ENCODE peak calls at places on chromosomes 7 and 10, in five cellular contexts. One of them, this sample, is unnamed.

GRCh38 chr7:128059143-128059975 is 28.1 kb upstream of the LRRC4 start:
- DNase-seq in progenitor cell of endocrine pancreas: no peak
- DNase-seq in fibroblast of pulmonary artery: peak
- DNase-seq in HL-60: no peak
- DNase-seq in lower lobe of right lung: no peak
- DNase-seq in this sample: peak

GRCh38 chr10:78178940-78179339 is 145.3 kb downstream of the RPS24 start:
- DNase-seq in lower lobe of right lung: peak
- DNase-seq in HL-60: no peak
- DNase-seq in fibroblast of pulmonary artery: peak
- DNase-seq in progenitor cell of endocrine pancreas: no peak
- DNase-seq in this sample: no peak

GRCh38 chr7:130941322-130942210 is 207.6 kb upstream of the KLF14 start:
- DNase-seq in lower lobe of right lung: peak
- DNase-seq in HL-60: no peak
- DNase-seq in fibroblast of pulmonary artery: peak
- DNase-seq in progenitor cell of endocrine pancreas: no peak
- DNase-seq in this sample: no peak

GRCh38 chr7:130037703-130038102 is 13.5 kb downstream of the ZC3HC1 start:
- DNase-seq in HL-60: no peak
- DNase-seq in lower lobe of right lung: no peak
- DNase-seq in fibroblast of pulmonary artery: peak
- DNase-seq in progenitor cell of endocrine pancreas: no peak
- DNase-seq in this sample: no peak

GRCh38 chr10:104218751-104219150 is 13.4 kb downstream of the CFAP43 start:
- DNase-seq in HL-60: no peak
- DNase-seq in lower lobe of right lung: no peak
- DNase-seq in fibroblast of pulmonary artery: no peak
- DNase-seq in progenitor cell of endocrine pancreas: no peak
- DNase-seq in this sample: no peak

GRCh38 chr7:148886844-148887243 is 2.8 kb upstream of the EZH2 start:
- DNase-seq in HL-60: no peak
- DNase-seq in fibroblast of pulmonary artery: no peak
- DNase-seq in lower lobe of right lung: no peak
- DNase-seq in progenitor cell of endocrine pancreas: no peak
- DNase-seq in this sample: no peak

GRCh38 chr10:124161212-124162000 is 68.0 kb upstream of the CHST15 start:
- DNase-seq in lower lobe of right lung: no peak
- DNase-seq in fibroblast of pulmonary artery: no peak
- DNase-seq in progenitor cell of endocrine pancreas: no peak
- DNase-seq in HL-60: no peak
- DNase-seq in this sample: no peak

GRCh38 chr7:51327287-51327717 is 10.7 kb upstream of the COBL start:
- DNase-seq in progenitor cell of endocrine pancreas: no peak
- DNase-seq in lower lobe of right lung: no peak
- DNase-seq in HL-60: no peak
- DNase-seq in fibroblast of pulmonary artery: no peak
- DNase-seq in this sample: no peak

GRCh38 chr10:14459670-14460069 is 128.9 kb upstream of the FRMD4A start:
- DNase-seq in fibroblast of pulmonary artery: no peak
- DNase-seq in HL-60: no peak
- DNase-seq in progenitor cell of endocrine pancreas: no peak
- DNase-seq in lower lobe of right lung: no peak
- DNase-seq in this sample: no peak
- TF ChIP-seq CTCF in fibroblast of pulmonary artery: no peak
- TF ChIP-seq CTCF in HL-60: no peak
- TF ChIP-seq CTCF in progenitor cell of endocrine pancreas: no peak
- TF ChIP-seq CTCF in lower lobe of right lung: no peak
- TF ChIP-seq CTCF in this sample: no peak

GRCh38 chr10:31620236-31621151 is 301.5 kb downstream of the ZEB1 start:
- DNase-seq in lower lobe of right lung: peak
- DNase-seq in progenitor cell of endocrine pancreas: no peak
- DNase-seq in HL-60: no peak
- DNase-seq in fibroblast of pulmonary artery: peak
- DNase-seq in this sample: no peak
- TF ChIP-seq CTCF in lower lobe of right lung: peak
- TF ChIP-seq CTCF in progenitor cell of endocrine pancreas: no peak
- TF ChIP-seq CTCF in HL-60: no peak
- TF ChIP-seq CTCF in fibroblast of pulmonary artery: peak
- TF ChIP-seq CTCF in this sample: no peak

GRCh38 chr10:74992068-74992467 is 119.4 kb upstream of the SAMD8 start:
- DNase-seq in fibroblast of pulmonary artery: no peak
- DNase-seq in HL-60: no peak
- DNase-seq in progenitor cell of endocrine pancreas: no peak
- DNase-seq in lower lobe of right lung: no peak
- DNase-seq in this sample: no peak

GRCh38 chr10:74988787-74989574 is 122.5 kb upstream of the SAMD8 start:
- DNase-seq in fibroblast of pulmonary artery: no peak
- DNase-seq in progenitor cell of endocrine pancreas: no peak
- DNase-seq in HL-60: no peak
- DNase-seq in lower lobe of right lung: no peak
- DNase-seq in this sample: no peak

GRCh38 chr10:74993649-74994048 is 117.8 kb upstream of the SAMD8 start:
- DNase-seq in lower lobe of right lung: no peak
- DNase-seq in progenitor cell of endocrine pancreas: no peak
- DNase-seq in fibroblast of pulmonary artery: no peak
- DNase-seq in HL-60: no peak
- DNase-seq in this sample: no peak

GRCh38 chr10:74988055-74988773 is 123.2 kb upstream of the SAMD8 start:
- DNase-seq in progenitor cell of endocrine pancreas: no peak
- DNase-seq in lower lobe of right lung: no peak
- DNase-seq in HL-60: no peak
- DNase-seq in fibroblast of pulmonary artery: peak
- DNase-seq in this sample: no peak

GRCh38 chr10:74991435-74991834 is 120.0 kb upstream of the SAMD8 start:
- DNase-seq in progenitor cell of endocrine pancreas: no peak
- DNase-seq in HL-60: no peak
- DNase-seq in fibroblast of pulmonary artery: peak
- DNase-seq in lower lobe of right lung: no peak
- DNase-seq in this sample: peak
- TF ChIP-seq CTCF in progenitor cell of endocrine pancreas: peak
- TF ChIP-seq CTCF in HL-60: no peak
- TF ChIP-seq CTCF in fibroblast of pulmonary artery: peak
- TF ChIP-seq CTCF in lower lobe of right lung: no peak
- TF ChIP-seq CTCF in this sample: peak

GRCh38 chr7:20651960-20652544 is 36.6 kb downstream of the ABCB5 start:
- DNase-seq in fibroblast of pulmonary artery: peak
- DNase-seq in HL-60: no peak
- DNase-seq in lower lobe of right lung: no peak
- DNase-seq in progenitor cell of endocrine pancreas: no peak
- DNase-seq in this sample: peak

GRCh38 chr7:20653636-20654035 is 38.2 kb downstream of the ABCB5 start:
- DNase-seq in HL-60: no peak
- DNase-seq in lower lobe of right lung: no peak
- DNase-seq in fibroblast of pulmonary artery: no peak
- DNase-seq in progenitor cell of endocrine pancreas: no peak
- DNase-seq in this sample: no peak

GRCh38 chr7:20647051-20647450 is 31.6 kb downstream of the ABCB5 start:
- DNase-seq in progenitor cell of endocrine pancreas: no peak
- DNase-seq in HL-60: no peak
- DNase-seq in lower lobe of right lung: no peak
- DNase-seq in fibroblast of pulmonary artery: no peak
- DNase-seq in this sample: no peak

GRCh38 chr7:20650782-20651181 is 35.3 kb downstream of the ABCB5 start:
- DNase-seq in HL-60: no peak
- DNase-seq in lower lobe of right lung: no peak
- DNase-seq in progenitor cell of endocrine pancreas: no peak
- DNase-seq in fibroblast of pulmonary artery: no peak
- DNase-seq in this sample: no peak

GRCh38 chr7:20647908-20648776 is 32.7 kb downstream of the ABCB5 start:
- DNase-seq in HL-60: no peak
- DNase-seq in fibroblast of pulmonary artery: peak
- DNase-seq in lower lobe of right lung: no peak
- DNase-seq in progenitor cell of endocrine pancreas: no peak
- DNase-seq in this sample: peak
- TF ChIP-seq CTCF in HL-60: peak
- TF ChIP-seq CTCF in fibroblast of pulmonary artery: peak
- TF ChIP-seq CTCF in lower lobe of right lung: peak
- TF ChIP-seq CTCF in progenitor cell of endocrine pancreas: peak
- TF ChIP-seq CTCF in this sample: no peak

GRCh38 chr7:70762697-70763096 is 369.2 kb upstream of the GALNT17 start:
- DNase-seq in progenitor cell of endocrine pancreas: no peak
- DNase-seq in lower lobe of right lung: no peak
- DNase-seq in fibroblast of pulmonary artery: no peak
- DNase-seq in HL-60: no peak
- DNase-seq in this sample: no peak

GRCh38 chr7:70765651-70766050 is 366.3 kb upstream of the GALNT17 start:
- DNase-seq in fibroblast of pulmonary artery: no peak
- DNase-seq in HL-60: no peak
- DNase-seq in progenitor cell of endocrine pancreas: no peak
- DNase-seq in lower lobe of right lung: no peak
- DNase-seq in this sample: no peak

GRCh38 chr7:70764701-70765208 is 367.2 kb upstream of the GALNT17 start:
- DNase-seq in fibroblast of pulmonary artery: no peak
- DNase-seq in lower lobe of right lung: no peak
- DNase-seq in progenitor cell of endocrine pancreas: no peak
- DNase-seq in HL-60: no peak
- DNase-seq in this sample: no peak

GRCh38 chr7:70764004-70764691 is 367.8 kb upstream of the GALNT17 start:
- DNase-seq in progenitor cell of endocrine pancreas: no peak
- DNase-seq in HL-60: no peak
- DNase-seq in fibroblast of pulmonary artery: no peak
- DNase-seq in lower lobe of right lung: no peak
- DNase-seq in this sample: peak

DNA sequence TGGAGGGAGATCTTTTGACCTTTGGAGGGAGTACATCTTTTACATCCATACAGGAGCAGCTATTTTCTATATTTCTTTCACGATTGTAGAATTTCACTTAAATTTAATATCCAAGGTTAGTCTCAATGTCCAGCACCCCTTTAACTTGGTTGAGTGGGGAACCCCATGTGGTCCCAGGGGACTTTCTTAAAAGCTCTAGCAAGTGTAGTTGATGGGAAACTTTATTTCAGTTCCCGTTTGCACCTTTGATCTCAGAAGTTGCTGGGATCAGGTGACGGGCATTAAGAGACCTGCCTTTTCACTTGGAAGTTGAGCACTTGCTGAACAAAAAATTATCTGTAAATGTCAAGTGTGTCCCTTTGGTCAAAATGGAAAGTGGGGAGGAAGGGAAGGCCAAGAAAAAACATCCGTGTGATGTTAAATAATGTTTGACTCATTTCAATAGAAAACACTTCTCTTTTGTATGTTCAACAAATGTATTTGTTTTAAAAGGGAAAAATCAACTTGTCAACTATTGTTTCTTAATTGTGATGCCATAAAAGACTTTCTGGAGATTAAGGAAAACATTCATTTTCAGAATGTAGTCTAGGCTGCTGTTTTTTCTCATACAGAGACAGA is 370.1 kb upstream of the GALNT17 start:
- DNase-seq in lower lobe of right lung: no peak
- DNase-seq in HL-60: no peak
- DNase-seq in fibroblast of pulmonary artery: no peak
- DNase-seq in progenitor cell of endocrine pancreas: no peak
- DNase-seq in this sample: no peak
- TF ChIP-seq CTCF in lower lobe of right lung: no peak
- TF ChIP-seq CTCF in HL-60: no peak
- TF ChIP-seq CTCF in fibroblast of pulmonary artery: no peak
- TF ChIP-seq CTCF in progenitor cell of endocrine pancreas: no peak
- TF ChIP-seq CTCF in this sample: no peak

GRCh38 chr10:68188835-68189234 is 43.1 kb downstream of the ATOH7 start:
- DNase-seq in progenitor cell of endocrine pancreas: no peak
- DNase-seq in HL-60: no peak
- DNase-seq in lower lobe of right lung: no peak
- DNase-seq in fibroblast of pulmonary artery: no peak
- DNase-seq in this sample: no peak

GRCh38 chr10:68196707-68197106 is 35.2 kb downstream of the ATOH7 start:
- DNase-seq in progenitor cell of endocrine pancreas: no peak
- DNase-seq in fibroblast of pulmonary artery: no peak
- DNase-seq in lower lobe of right lung: no peak
- DNase-seq in HL-60: no peak
- DNase-seq in this sample: no peak

GRCh38 chr10:68194290-68194689 is 37.6 kb downstream of the ATOH7 start:
- DNase-seq in HL-60: no peak
- DNase-seq in lower lobe of right lung: no peak
- DNase-seq in progenitor cell of endocrine pancreas: no peak
- DNase-seq in fibroblast of pulmonary artery: no peak
- DNase-seq in this sample: no peak

GRCh38 chr10:68192113-68192512 is 39.8 kb downstream of the ATOH7 start:
- DNase-seq in lower lobe of right lung: no peak
- DNase-seq in fibroblast of pulmonary artery: no peak
- DNase-seq in HL-60: no peak
- DNase-seq in progenitor cell of endocrine pancreas: no peak
- DNase-seq in this sample: no peak
- TF ChIP-seq CTCF in lower lobe of right lung: no peak
- TF ChIP-seq CTCF in fibroblast of pulmonary artery: no peak
- TF ChIP-seq CTCF in HL-60: no peak
- TF ChIP-seq CTCF in progenitor cell of endocrine pancreas: no peak
- TF ChIP-seq CTCF in this sample: no peak

DNA sequence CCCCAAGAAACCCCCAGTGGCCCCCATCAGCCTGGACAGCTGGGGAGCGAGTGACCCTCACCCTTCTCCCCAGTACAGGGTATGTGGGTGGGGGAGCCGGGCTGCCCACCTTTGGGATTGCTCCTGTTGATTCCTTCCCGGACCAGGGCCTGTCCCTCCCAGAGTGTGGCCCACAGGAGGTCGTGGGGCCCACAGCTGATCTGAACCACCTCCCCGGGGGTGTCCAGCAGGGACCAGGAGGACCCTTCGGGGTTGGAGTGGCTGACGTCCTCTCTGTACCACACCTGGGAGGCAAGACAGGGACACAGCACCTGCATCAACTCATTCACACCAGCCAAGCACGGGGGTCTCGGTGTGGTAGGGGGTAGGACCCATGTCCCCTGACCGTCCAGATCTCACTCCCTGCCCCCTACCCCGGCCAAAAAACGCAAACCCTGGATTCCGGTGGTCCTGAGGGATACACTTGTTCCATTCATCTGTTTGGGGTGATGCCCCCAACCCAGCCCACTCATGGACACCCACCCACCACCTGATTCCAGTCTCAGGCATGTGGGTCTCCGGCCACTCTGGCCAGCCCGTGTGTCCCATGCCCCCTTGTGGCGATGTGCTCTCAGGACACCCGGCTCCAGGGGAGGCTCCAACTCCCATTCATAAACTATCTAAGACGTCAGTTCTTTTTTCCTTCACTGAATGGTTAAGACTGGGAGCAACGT is 10.9 kb downstream of the TECPR1 start:
- DNase-seq in HL-60: no peak
- DNase-seq in progenitor cell of endocrine pancreas: peak
- DNase-seq in lower lobe of right lung: no peak
- DNase-seq in fibroblast of pulmonary artery: peak
- DNase-seq in this sample: peak
- TF ChIP-seq CTCF in HL-60: peak
- TF ChIP-seq CTCF in progenitor cell of endocrine pancreas: peak
- TF ChIP-seq CTCF in lower lobe of right lung: peak
- TF ChIP-seq CTCF in fibroblast of pulmonary artery: peak
- TF ChIP-seq CTCF in this sample: peak

GRCh38 chr10:60441515-60441914 is 51.8 kb upstream of the ANK3 start:
- DNase-seq in progenitor cell of endocrine pancreas: no peak
- DNase-seq in fibroblast of pulmonary artery: peak
- DNase-seq in lower lobe of right lung: no peak
- DNase-seq in HL-60: no peak
- DNase-seq in this sample: no peak
- TF ChIP-seq CTCF in progenitor cell of endocrine pancreas: peak
- TF ChIP-seq CTCF in fibroblast of pulmonary artery: peak
- TF ChIP-seq CTCF in lower lobe of right lung: no peak
- TF ChIP-seq CTCF in HL-60: no peak
- TF ChIP-seq CTCF in this sample: no peak

GRCh38 chr7:36441344-36442022 is 51.8 kb downstream of the ANLN start:
- DNase-seq in lower lobe of right lung: no peak
- DNase-seq in HL-60: no peak
- DNase-seq in progenitor cell of endocrine pancreas: no peak
- DNase-seq in fibroblast of pulmonary artery: no peak
- DNase-seq in this sample: no peak
- TF ChIP-seq CTCF in lower lobe of right lung: no peak
- TF ChIP-seq CTCF in HL-60: no peak
- TF ChIP-seq CTCF in progenitor cell of endocrine pancreas: peak
- TF ChIP-seq CTCF in fibroblast of pulmonary artery: no peak
- TF ChIP-seq CTCF in this sample: no peak

This sample was measured in activated CD8-positive, alpha-beta T cell treated with anti-CD3 and anti-CD28 coated beads for 36 hours.